ENCODE peak calls at places on chromosome 9, in six cellular contexts. L is NCI-H345; X is GM18507; F is nucleus accumbens; S is DMS 273 treated with DMSO at 0.1 percent for 48 hours; J is stimulated activated CD4-positive, alpha-beta T cell treated with anti-CD3 and anti-CD28 coated beads, Interleukin-15, amount 100 ng/mL, for 1 hour. H is an unnamed sample.
A peak's percentile ranks its signal among the peaks of the same experiment; 100 is the strongest.

GRCh38 chr9:131103535-131103934 is 7.2 kb downstream of the AIF1L start:
- DNase-seq in J (no peak), S (no peak), L (no peak), F (no peak), X (no peak), H (no peak)

GRCh38 chr9:98867434-98868168 is 60.1 kb downstream of the GALNT12 start:
- DNase-seq in X (no peak), L (no peak), F (no peak), J (no peak), S (no peak), H (peak; percentile 26)

GRCh38 chr9:125271081-125271480 is 9.5 kb downstream of the GAPVD1 start:
- DNase-seq in L (no peak), S (no peak), J (no peak), X (no peak), F (no peak), H (no peak)

GRCh38 chr9:19999491-20000057 is 210.7 kb upstream of the SLC24A2 start:
- DNase-seq in L (no peak), S (peak; percentile 15), X (peak; percentile 22), F (no peak), J (peak; percentile 3), H (no peak)

GRCh38 chr9:99430301-99430700 is 208.2 kb downstream of the SEC61B start:
- DNase-seq in F (no peak), S (no peak), J (no peak), X (no peak), L (no peak), H (no peak)

GRCh38 chr9:98993570-98993945 is 49.9 kb downstream of the COL15A1 start:
- DNase-seq in S (no peak), L (no peak), F (no peak), J (no peak), X (no peak), H (no peak)

GRCh38 chr9:12958708-12959107 is 183.9 kb downstream of the LURAP1L start:
- DNase-seq in X (no peak), J (no peak), S (no peak), F (no peak), L (no peak), H (no peak)

GRCh38 chr9:84322830-84323229 is 17.7 kb downstream of the SLC28A3 start:
- DNase-seq in J (no peak), F (no peak), S (no peak), X (no peak), L (no peak), H (no peak)

GRCh38 chr9:135563858-135564257 is 2.3 kb downstream of the PAEP start:
- DNase-seq in S (no peak), X (no peak), L (no peak), J (no peak), F (no peak), H (no peak)

GRCh38 chr9:129981180-129981907 is 61.6 kb downstream of the FNBP1 start:
- DNase-seq in J (no peak), S (no peak), X (no peak), F (no peak), L (no peak), H (peak; percentile 59)

GRCh38 chr9:18072967-18073366 is 401.0 kb upstream of the ADAMTSL1 start:
- DNase-seq in S (no peak), J (no peak), L (no peak), F (no peak), X (no peak), H (no peak)

GRCh38 chr9:37693265-37693664 is 42.5 kb downstream of the FRMPD1 start:
- DNase-seq in S (no peak), X (no peak), L (no peak), J (no peak), F (no peak), H (no peak)

GRCh38 chr9:93453047-93453914 is at the start of gene FAM120AOS:
- DNase-seq in J (peak; percentile 62), X (peak; percentile 78), F (peak; percentile 69), L (peak; percentile 90), S (peak; percentile 89), H (peak; percentile 95)

GRCh38 chr9:123812984-123813383 is 116.9 kb downstream of the DENND1A start:
- DNase-seq in S (no peak), J (no peak), F (no peak), X (no peak), L (no peak), H (no peak)

GRCh38 chr9:22010881-22011625 is 1.9 kb upstream of the CDKN2B start:
- DNase-seq in L (no peak), F (no peak), S (no peak), X (no peak), J (no peak), H (no peak)

GRCh38 chr9:41229408-41230401 is 40.6 kb upstream of the ZNG1F start:
- DNase-seq in X (no peak), J (no peak), S (no peak), F (no peak), L (no peak), H (no peak)

GRCh38 chr9:73146113-73146815 is 5.4 kb upstream of the ANXA1 start:
- DNase-seq in J (no peak), L (no peak), S (no peak), F (no peak), X (no peak), H (no peak)

GRCh38 chr9:71115448-71115975 is 5.9 kb downstream of the TRPM3 start:
- DNase-seq in J (no peak), F (no peak), S (no peak), L (no peak), X (no peak), H (no peak)

GRCh38 chr9:112601646-112602045 is 115.0 kb downstream of the KIAA1958 start:
- DNase-seq in X (no peak), L (no peak), S (no peak), J (no peak), F (no peak), H (no peak)

GRCh38 chr9:129338701-129339445 is 160.8 kb upstream of the IER5L start:
- DNase-seq in J (no peak), L (no peak), F (no peak), S (no peak), X (no peak), H (no peak)